ENCODE peak calls at places on chromosomes 5 and 9, in eight cellular contexts. N, T, H, S, K, R, E and O are unnamed samples.

GRCh38 chr5:174692982-174693422 is 31.4 kb upstream of the MSX2 start:
- DNase-seq in R (no peak), N (no peak), S (no peak), T (no peak), K (peak; percentile 51), H (no peak), E (no peak), O (no peak)

GRCh38 chr5:173984218-173984617 is 4.8 kb upstream of the C5orf47 start:
- DNase-seq in H (no peak), T (no peak), S (peak; percentile 76), E (peak; percentile 15), R (peak; percentile 12), N (no peak), K (no peak), O (peak; percentile 48)

GRCh38 chr5:142685418-142686209 is at the start of gene FGF1:
- DNase-seq in S (no peak), E (no peak), K (no peak), N (no peak), H (no peak), R (no peak), T (no peak), O (no peak)

GRCh38 chr5:98772415-98773213 is 849 bp upstream of the RGMB start:
- DNase-seq in E (no peak), N (peak; percentile 89), R (peak; percentile 91), T (no peak), S (peak; percentile 96), H (no peak), K (peak; percentile 66), O (peak; percentile 96)

GRCh38 chr9:115642285-115642684 is 511.3 kb upstream of the PAPPA start:
- DNase-seq in T (no peak), S (no peak), E (no peak), N (no peak), H (no peak), K (no peak), R (peak; percentile 81), O (no peak)

GRCh38 chr5:24163091-24163490 is 481.7 kb downstream of the CDH10 start:
- DNase-seq in E (no peak), R (no peak), K (no peak), T (no peak), S (peak; percentile 93), N (no peak), H (no peak), O (no peak)

GRCh38 chr9:76654051-76654461 is 110.2 kb upstream of the PCA3 start:
- DNase-seq in K (no peak), R (no peak), S (no peak), T (no peak), E (no peak), N (no peak), H (no peak), O (peak; percentile 17)

GRCh38 chr9:136525841-136526499 is 19.9 kb downstream of the NOTCH1 start:
- DNase-seq in E (no peak), H (no peak), K (peak; percentile 62), S (no peak), N (peak; percentile 79), T (no peak), R (no peak), O (no peak)

GRCh38 chr9:1514241-1514640 is 464.1 kb downstream of the DMRT2 start:
- DNase-seq in N (no peak), H (no peak), S (no peak), R (no peak), T (no peak), E (no peak), K (no peak), O (no peak)

GRCh38 chr5:154397652-154398406 is 48.0 kb upstream of the SAP30L start:
- DNase-seq in S (no peak), K (no peak), T (no peak), H (no peak), E (no peak), R (no peak), N (no peak), O (no peak)

GRCh38 chr5:151895660-151896040 is 29.0 kb downstream of the GLRA1 start:
- DNase-seq in H (no peak), E (no peak), N (no peak), S (no peak), R (no peak), K (no peak), T (no peak), O (peak; percentile 13)

GRCh38 chr9:121246821-121247511 is 21.0 kb upstream of the GSN start:
- DNase-seq in E (peak; percentile 86), T (no peak), K (no peak), S (no peak), H (peak; percentile 36), R (peak; percentile 77), N (peak; percentile 69), O (peak; percentile 81)

GRCh38 chr9:133916159-133916541 is 76.0 kb downstream of the VAV2 start:
- DNase-seq in T (no peak), E (no peak), K (no peak), H (no peak), S (no peak), N (no peak), R (no peak), O (no peak)

GRCh38 chr5:120454094-120454798 is 9.9 kb upstream of the PRR16 start:
- DNase-seq in R (peak; percentile 90), T (no peak), N (no peak), K (no peak), E (peak; percentile 72), H (no peak), S (no peak), O (peak; percentile 64)

GRCh38 chr9:134039386-134040175 is 14.3 kb downstream of the BRD3OS start:
- DNase-seq in E (no peak), R (no peak), H (no peak), T (no peak), S (no peak), K (no peak), N (no peak), O (no peak)

GRCh38 chr5:73304381-73304780 is 131.4 kb downstream of the TMEM174 start:
- DNase-seq in R (no peak), T (no peak), K (no peak), S (no peak), H (no peak), N (no peak), E (no peak), O (no peak)

GRCh38 chr5:134018154-134018985 is 13.6 kb upstream of the VDAC1 start:
- DNase-seq in K (no peak), S (peak; percentile 91), R (no peak), T (no peak), H (no peak), N (no peak), E (no peak), O (peak; percentile 41)

GRCh38 chr5:101977729-101978345 is 318.2 kb downstream of the SLCO4C1 start:
- DNase-seq in K (peak; percentile 14), H (peak; percentile 74), S (peak; percentile 75), T (no peak), R (peak; percentile 56), N (no peak), E (peak; percentile 25), O (peak; percentile 52)

GRCh38 chr9:21520501-21521228 is 38.6 kb upstream of the IFNE start:
- DNase-seq in S (no peak), H (no peak), K (no peak), N (no peak), R (no peak), T (no peak), E (no peak), O (no peak)

GRCh38 chr9:32926901-32927300 is 74.5 kb downstream of the APTX start:
- DNase-seq in H (no peak), T (no peak), E (peak; percentile 7), R (no peak), K (no peak), S (peak; percentile 48), N (no peak), O (peak; percentile 67)

GRCh38 chr9:124812401-124813016 is 35.6 kb downstream of the OLFML2A start:
- DNase-seq in S (peak; percentile 84), K (no peak), R (peak; percentile 95), E (peak; percentile 89), T (no peak), N (no peak), H (peak; percentile 23), O (peak; percentile 99)

GRCh38 chr5:80213467-80213866 is 42.4 kb downstream of the SERINC5 start:
- DNase-seq in T (no peak), N (no peak), H (peak; percentile 58), R (no peak), S (no peak), E (no peak), K (no peak), O (no peak)

GRCh38 chr5:141858084-141858765 is 20.0 kb downstream of the PCDH1 start:
- DNase-seq in H (no peak), T (no peak), R (no peak), S (no peak), N (no peak), E (no peak), K (no peak), O (no peak)

GRCh38 chr5:10331341-10331796 is 22.1 kb upstream of the MARCHF6 start:
- DNase-seq in K (no peak), E (no peak), S (peak; percentile 63), R (peak; percentile 89), T (no peak), N (peak; percentile 70), H (no peak), O (no peak)

GRCh38 chr5:55319481-55319880 is 11.7 kb downstream of the MTREX start:
- DNase-seq in T (no peak), S (no peak), H (no peak), N (no peak), E (no peak), R (no peak), K (no peak), O (no peak)

GRCh38 chr5:156420665-156421064 is 93.7 kb downstream of the SGCD start:
- DNase-seq in N (no peak), E (no peak), T (no peak), K (no peak), R (no peak), H (no peak), S (no peak), O (no peak)

GRCh38 chr5:39518516-39518915 is 93.7 kb upstream of the DAB2 start:
- DNase-seq in N (no peak), S (peak; percentile 59), R (peak; percentile 74), K (no peak), T (no peak), H (no peak), E (peak; percentile 46), O (peak; percentile 42)

GRCh38 chr9:134644715-134645606 is 3.4 kb downstream of the COL5A1 start:
- DNase-seq in K (no peak), S (peak; percentile 90), T (no peak), E (peak; percentile 99), H (no peak), N (no peak), R (peak; percentile 100), O (peak; percentile 96)

GRCh38 chr5:72106922-72107873 is at the start of gene MAP1B:
- DNase-seq in T (peak; percentile 66), S (peak; percentile 32), N (no peak), R (peak; percentile 58), H (no peak), E (peak; percentile 46), K (peak; percentile 84), O (peak; percentile 83)

GRCh38 chr5:43565043-43565442 is 8.2 kb upstream of the PAIP1 start:
- DNase-seq in H (no peak), N (no peak), R (no peak), T (no peak), S (no peak), K (no peak), E (no peak), O (no peak)

GRCh38 chr9:126704157-126704941 is 90.6 kb downstream of the LMX1B start:
- DNase-seq in N (peak; percentile 66), R (peak; percentile 28), T (no peak), S (peak; percentile 61), K (no peak), H (no peak), E (peak; percentile 45), O (peak; percentile 77)

GRCh38 chr5:118006229-118006628 is 982.1 kb downstream of the DTWD2 start:
- DNase-seq in K (no peak), H (no peak), S (no peak), N (no peak), E (no peak), T (no peak), R (no peak), O (no peak)

GRCh38 chr9:111928342-111928720 is 31.7 kb downstream of the UGCG start:
- DNase-seq in R (no peak), N (no peak), S (peak; percentile 25), T (no peak), H (no peak), K (no peak), E (peak; percentile 57), O (peak; percentile 79)

GRCh38 chr5:115514220-115514619 is 30.4 kb downstream of the FEM1C start:
- DNase-seq in R (no peak), N (no peak), K (no peak), E (no peak), T (no peak), H (no peak), S (no peak), O (no peak)